ENCODE peak calls at places on chromosome 9, in nine cellular contexts. U is aorta; N is CD8-positive, alpha-beta memory T cell; B is stimulated activated CD8-positive, alpha-beta memory T cell treated with anti-CD3 and anti-CD28 coated beads, Interleukin-12 subunit alpha, Interleukin-12 subunit beta, amount 100 ng/mL, for 4 hours; V is NCI-H446 treated with DMSO at 0.1 percent for 48 hours; Q is posterior vena cava; W is RWPE1; E is AG08396; C is fibroblast of lung. F is an unnamed sample.
A peak's percentile ranks its signal among the peaks of the same experiment; 100 is the strongest.

GRCh38 chr9:18296702-18297531 is 177.0 kb upstream of the ADAMTSL1 start:
- DNase-seq in C (peak; percentile 5), N (no peak), E (peak; percentile 11), U (no peak), Q (no peak), W (no peak), B (no peak), V (no peak), F (no peak)

GRCh38 chr9:35096035-35096849 is at the start of gene PIGO:
- DNase-seq in B (peak; percentile 79), E (peak; percentile 90), C (peak; percentile 82), N (peak; percentile 84), Q (peak; percentile 97), W (peak; percentile 87), V (peak; percentile 61), U (peak; percentile 94), F (peak; percentile 94)

GRCh38 chr9:109894921-109895758 is 115.1 kb downstream of the PALM2AKAP2 start:
- DNase-seq in U (peak; percentile 50), W (no peak), C (no peak), E (no peak), N (no peak), B (no peak), Q (no peak), V (no peak), F (no peak)

GRCh38 chr9:92808726-92809451 is 44.3 kb upstream of the BICD2 start:
- DNase-seq in N (peak; percentile 21), W (peak; percentile 74), C (peak; percentile 76), U (peak; percentile 81), B (no peak), E (peak; percentile 86), Q (peak; percentile 91), V (no peak), F (peak; percentile 83)

GRCh38 chr9:34506623-34507022 is 16.2 kb downstream of the ENHO start:
- DNase-seq in Q (peak; percentile 60), V (no peak), E (no peak), W (no peak), B (no peak), C (no peak), U (no peak), N (no peak), F (peak; percentile 61)

GRCh38 chr9:91179237-91180138 is 182.2 kb downstream of the AUH start:
- DNase-seq in U (no peak), W (peak; percentile 50), B (no peak), V (no peak), Q (peak; percentile 62), N (no peak), E (peak; percentile 69), C (peak; percentile 66), F (no peak)

GRCh38 chr9:133824802-133825186 is 86.6 kb upstream of the SARDH start:
- DNase-seq in U (no peak), N (no peak), C (no peak), V (no peak), W (no peak), E (no peak), Q (no peak), B (no peak), F (no peak)

GRCh38 chr9:130938652-130939404 is at the start of gene FIBCD1:
- DNase-seq in U (no peak), W (peak; percentile 70), C (peak; percentile 44), B (no peak), V (no peak), N (no peak), Q (no peak), E (peak; percentile 81), F (no peak)

GRCh38 chr9:5510360-5510931 is at the start of gene PDCD1LG2:
- DNase-seq in V (no peak), E (no peak), C (peak; percentile 81), U (no peak), Q (no peak), W (no peak), B (no peak), N (no peak), F (no peak)

GRCh38 chr9:133716564-133717112 is 21.5 kb downstream of the SARDH start:
- DNase-seq in B (no peak), U (no peak), Q (peak; percentile 76), C (no peak), E (no peak), V (no peak), N (no peak), W (no peak), F (peak; percentile 66)

GRCh38 chr9:32968101-32969011 is 33.1 kb downstream of the APTX start:
- DNase-seq in V (no peak), C (peak; percentile 58), W (peak; percentile 66), N (peak; percentile 43), Q (no peak), U (no peak), B (no peak), E (peak; percentile 53), F (no peak)

GRCh38 chr9:89850633-89851325 is 246.0 kb downstream of the GADD45G start:
- DNase-seq in B (no peak), W (no peak), Q (peak; percentile 84), U (peak; percentile 62), N (no peak), V (no peak), C (peak; percentile 66), E (peak; percentile 37), F (peak; percentile 49)

GRCh38 chr9:114685951-114686350 is 4.0 kb upstream of the TEX48 start:
- DNase-seq in N (no peak), C (no peak), B (no peak), E (no peak), U (no peak), V (no peak), Q (no peak), W (no peak), F (no peak)

GRCh38 chr9:88532320-88532719 is 2.7 kb upstream of the NXNL2 start:
- DNase-seq in C (peak; percentile 51), B (no peak), E (no peak), V (no peak), N (no peak), U (no peak), W (no peak), Q (peak; percentile 81), F (no peak)

GRCh38 chr9:76891874-76892273 is 14.0 kb downstream of the PRUNE2 start:
- DNase-seq in U (no peak), Q (no peak), B (no peak), C (no peak), V (no peak), E (no peak), W (no peak), N (no peak), F (no peak)

GRCh38 chr9:85600675-85601263 is 141.0 kb downstream of the AGTPBP1 start:
- DNase-seq in B (no peak), U (no peak), E (no peak), W (no peak), C (no peak), Q (no peak), V (no peak), N (peak; percentile 17), F (no peak)

GRCh38 chr9:94697972-94698581 is 28.4 kb upstream of the AOPEP start:
- DNase-seq in Q (no peak), N (no peak), W (no peak), V (no peak), E (peak; percentile 14), U (no peak), C (peak; percentile 13), B (no peak), F (no peak)

GRCh38 chr9:113907282-113907681 is 31.2 kb downstream of the ZNF618 start:
- DNase-seq in E (no peak), Q (no peak), C (no peak), N (no peak), V (no peak), B (no peak), W (no peak), U (no peak), F (no peak)

GRCh38 chr9:95080961-95081658 is 236.4 kb downstream of the FANCC start:
- DNase-seq in N (no peak), V (no peak), Q (peak; percentile 48), U (no peak), E (no peak), B (no peak), C (no peak), W (no peak), F (peak; percentile 64)

GRCh38 chr9:87678650-87679355 is 47.1 kb upstream of the CTSL start:
- DNase-seq in V (no peak), B (no peak), E (peak; percentile 83), C (peak; percentile 83), Q (no peak), W (peak; percentile 82), U (no peak), N (no peak), F (peak; percentile 81)

GRCh38 chr9:90998573-90998972 is 197.0 kb downstream of the SYK start:
- DNase-seq in B (no peak), W (no peak), V (no peak), U (no peak), N (no peak), Q (no peak), E (no peak), C (no peak), F (no peak)

GRCh38 chr9:87502446-87503232 is 5.0 kb downstream of the DAPK1 start:
- DNase-seq in U (no peak), W (no peak), E (no peak), Q (no peak), N (no peak), V (no peak), C (no peak), B (no peak), F (no peak)

GRCh38 chr9:131618071-131618479 is 72.8 kb downstream of the PRRT1B start:
- DNase-seq in N (no peak), E (no peak), W (no peak), B (no peak), V (peak; percentile 27), C (no peak), U (peak; percentile 59), Q (no peak), F (no peak)

GRCh38 chr9:38226491-38226951 is 157.5 kb upstream of the SHB start:
- DNase-seq in U (no peak), B (no peak), W (no peak), E (no peak), V (no peak), N (no peak), C (no peak), Q (no peak), F (no peak)

GRCh38 chr9:90926920-90927319 is 125.3 kb downstream of the SYK start:
- DNase-seq in W (no peak), Q (no peak), N (no peak), V (no peak), U (no peak), E (no peak), C (no peak), B (no peak), F (no peak)

GRCh38 chr9:118455781-118456180 is 751.6 kb downstream of the TLR4 start:
- DNase-seq in B (no peak), U (no peak), N (no peak), Q (no peak), E (no peak), C (no peak), W (no peak), V (no peak), F (no peak)

GRCh38 chr9:88777498-88778312 is 213.6 kb upstream of the S1PR3 start:
- DNase-seq in E (no peak), V (no peak), U (peak; percentile 60), N (no peak), B (no peak), C (peak; percentile 42), W (no peak), Q (peak; percentile 79), F (no peak)

F was measured in sigmoid colon.